ENCODE peak calls at places on chromosomes 3 and 15, in four cellular contexts. One of them, this sample, is unnamed.

GRCh38 chr3:14632445-14632930 is 19.1 kb upstream of the CCDC174 start:
- DNase-seq in K562: no peak
- DNase-seq in GM12878: no peak
- DNase-seq in SK-N-SH: no peak
- DNase-seq in this sample: no peak

GRCh38 chr3:123658118-123658859 is 73.4 kb upstream of the HACD2 start:
- DNase-seq in GM12878: no peak
- DNase-seq in SK-N-SH: no peak
- DNase-seq in K562: no peak
- DNase-seq in this sample: no peak

GRCh38 chr3:83946045-83946444 is 1012.7 kb upstream of the CADM2 start:
- DNase-seq in GM12878: no peak
- DNase-seq in K562: no peak
- DNase-seq in SK-N-SH: no peak
- DNase-seq in this sample: no peak

GRCh38 chr3:157301755-157302154 is 134.9 kb upstream of the PTX3 start:
- DNase-seq in SK-N-SH: no peak
- DNase-seq in GM12878: no peak
- DNase-seq in K562: no peak
- DNase-seq in this sample: no peak

GRCh38 chr3:101950510-101950909 is 101.2 kb downstream of the NFKBIZ start:
- DNase-seq in SK-N-SH: no peak
- DNase-seq in GM12878: peak
- DNase-seq in K562: no peak
- DNase-seq in this sample: no peak

GRCh38 chr15:78950906-78951840 is 6.3 kb upstream of the CTSH start:
- DNase-seq in SK-N-SH: no peak
- DNase-seq in GM12878: no peak
- DNase-seq in K562: no peak
- DNase-seq in this sample: no peak

GRCh38 chr3:43785551-43785950 is 94.8 kb downstream of the ABHD5 start:
- DNase-seq in K562: no peak
- DNase-seq in SK-N-SH: no peak
- DNase-seq in GM12878: no peak
- DNase-seq in this sample: no peak

GRCh38 chr3:197487911-197488391 is 67.8 kb downstream of the BDH1 start:
- DNase-seq in GM12878: no peak
- DNase-seq in SK-N-SH: no peak
- DNase-seq in K562: no peak
- DNase-seq in this sample: no peak

GRCh38 chr3:117622130-117622841 is 912.7 kb downstream of the TUSC7 start:
- DNase-seq in SK-N-SH: no peak
- DNase-seq in K562: no peak
- DNase-seq in GM12878: no peak
- DNase-seq in this sample: no peak

GRCh38 chr3:78927787-78928186 is 840.0 kb downstream of the ROBO1 start:
- DNase-seq in SK-N-SH: no peak
- DNase-seq in K562: no peak
- DNase-seq in GM12878: no peak
- DNase-seq in this sample: no peak

GRCh38 chr3:185744997-185745843 is 79.6 kb downstream of the IGF2BP2 start:
- DNase-seq in GM12878: peak
- DNase-seq in SK-N-SH: no peak
- DNase-seq in K562: no peak
- DNase-seq in this sample: no peak

GRCh38 chr3:71859128-71859519 is 74.2 kb upstream of the PROK2 start:
- DNase-seq in GM12878: no peak
- DNase-seq in K562: peak
- DNase-seq in SK-N-SH: peak
- DNase-seq in this sample: peak

GRCh38 chr3:23666818-23667217 is 138.9 kb upstream of the UBE2E1 start:
- DNase-seq in K562: no peak
- DNase-seq in GM12878: no peak
- DNase-seq in SK-N-SH: no peak
- DNase-seq in this sample: no peak

GRCh38 chr3:107432646-107433045 is 55.4 kb downstream of the CCDC54 start:
- DNase-seq in GM12878: no peak
- DNase-seq in SK-N-SH: peak
- DNase-seq in K562: no peak
- DNase-seq in this sample: no peak

GRCh38 chr3:4340411-4341335 is 37.5 kb downstream of the SETMAR start:
- DNase-seq in GM12878: no peak
- DNase-seq in SK-N-SH: no peak
- DNase-seq in K562: peak
- DNase-seq in this sample: no peak

GRCh38 chr3:484302-484701 is 287.7 kb downstream of the CHL1 start:
- DNase-seq in K562: no peak
- DNase-seq in GM12878: no peak
- DNase-seq in SK-N-SH: no peak
- DNase-seq in this sample: no peak

GRCh38 chr3:115836944-115837343 is 213.6 kb downstream of the GAP43 start:
- DNase-seq in SK-N-SH: peak
- DNase-seq in GM12878: no peak
- DNase-seq in K562: peak
- DNase-seq in this sample: peak

GRCh38 chr3:127628788-127629456 is at the start of gene PODXL2:
- DNase-seq in K562: peak
- DNase-seq in SK-N-SH: peak
- DNase-seq in GM12878: no peak
- DNase-seq in this sample: peak

GRCh38 chr3:24968076-24968475 is 460.0 kb upstream of the RARB start:
- DNase-seq in SK-N-SH: no peak
- DNase-seq in K562: no peak
- DNase-seq in GM12878: no peak
- DNase-seq in this sample: no peak

GRCh38 chr15:67196222-67196621 is 58.2 kb downstream of the AAGAB start:
- DNase-seq in SK-N-SH: no peak
- DNase-seq in GM12878: no peak
- DNase-seq in K562: no peak
- DNase-seq in this sample: no peak

GRCh38 chr15:67195305-67195704 is 59.2 kb downstream of the AAGAB start:
- DNase-seq in SK-N-SH: no peak
- DNase-seq in GM12878: no peak
- DNase-seq in K562: peak
- DNase-seq in this sample: no peak

GRCh38 chr15:67198157-67198754 is 56.2 kb downstream of the AAGAB start:
- DNase-seq in K562: no peak
- DNase-seq in GM12878: peak
- DNase-seq in SK-N-SH: no peak
- DNase-seq in this sample: no peak

GRCh38 chr15:67197364-67197695 is 57.1 kb downstream of the AAGAB start:
- DNase-seq in K562: no peak
- DNase-seq in SK-N-SH: no peak
- DNase-seq in GM12878: no peak
- DNase-seq in this sample: no peak

GRCh38 chr15:67196672-67197363 is 57.6 kb downstream of the AAGAB start:
- DNase-seq in K562: peak
- DNase-seq in SK-N-SH: no peak
- DNase-seq in GM12878: no peak
- DNase-seq in this sample: no peak
- TF ChIP-seq ZBTB33 in K562: no peak
- TF ChIP-seq ZBTB33 in SK-N-SH: no peak
- TF ChIP-seq ZBTB33 in GM12878: no peak
- TF ChIP-seq ZBTB33 in this sample: no peak

DNA sequence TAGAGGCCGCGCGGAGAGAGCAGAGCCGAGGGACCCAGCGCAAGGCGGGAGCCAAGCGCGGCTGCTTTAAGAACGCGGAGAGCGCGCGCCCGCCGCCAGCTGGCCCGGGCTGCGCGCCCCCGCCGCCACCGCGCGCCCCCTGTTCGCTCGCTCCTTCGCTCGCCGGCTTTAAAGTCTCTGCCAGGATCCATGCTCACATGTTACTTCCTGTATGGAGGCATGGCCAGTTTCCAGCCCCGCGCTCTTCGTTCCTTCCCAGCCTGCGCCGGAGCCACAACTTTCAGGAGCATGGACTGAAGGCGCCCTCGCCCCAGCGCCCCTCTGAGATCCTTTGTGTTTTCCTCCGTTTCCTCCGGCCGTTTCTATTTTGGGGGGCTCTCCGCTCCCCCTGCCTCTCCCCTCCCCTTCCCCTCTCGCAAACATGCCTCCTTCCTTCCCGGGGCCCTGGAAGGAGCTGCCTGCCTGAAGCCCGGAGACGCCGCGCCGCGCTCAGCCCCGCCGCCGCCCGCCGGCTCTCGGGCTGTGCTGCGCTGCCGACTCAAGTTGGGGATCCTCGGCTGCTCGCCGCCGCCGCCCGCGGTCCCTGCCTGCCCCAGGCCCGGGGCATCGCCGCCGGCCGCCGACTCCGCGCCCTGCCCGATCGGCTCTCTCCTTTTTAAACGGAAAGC is at the start of gene PTPRG:
- DNase-seq in GM12878: no peak
- DNase-seq in SK-N-SH: peak
- DNase-seq in K562: no peak
- DNase-seq in this sample: peak
- TF ChIP-seq REST in GM12878: no peak
- TF ChIP-seq REST in SK-N-SH: peak
- TF ChIP-seq REST in K562: no peak
- TF ChIP-seq REST in this sample: no peak

DNA sequence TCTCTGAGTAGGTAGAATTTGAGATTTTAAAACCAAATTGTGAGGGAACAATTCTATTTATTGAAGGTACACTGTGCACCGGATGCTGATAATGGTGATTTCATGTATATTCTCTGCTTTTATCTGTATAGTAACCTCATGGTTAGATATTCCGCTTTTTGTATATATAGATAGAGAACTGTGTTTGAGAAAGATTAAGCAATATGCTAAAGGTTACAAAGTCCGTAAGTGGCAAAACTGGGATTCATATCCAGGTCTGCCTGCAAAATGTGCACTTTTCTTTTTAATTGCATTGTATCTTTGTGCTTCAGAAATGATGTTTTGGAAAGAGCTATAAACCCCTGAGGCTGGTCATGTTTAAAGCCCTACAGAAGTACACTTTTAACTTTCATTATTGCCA is 635.4 kb upstream of the NECTIN3 start:
- DNase-seq in K562: no peak
- DNase-seq in GM12878: no peak
- DNase-seq in SK-N-SH: no peak
- DNase-seq in this sample: no peak
- TF ChIP-seq ZBTB33 in K562: no peak
- TF ChIP-seq ZBTB33 in GM12878: no peak
- TF ChIP-seq ZBTB33 in SK-N-SH: no peak
- TF ChIP-seq ZBTB33 in this sample: no peak

DNA sequence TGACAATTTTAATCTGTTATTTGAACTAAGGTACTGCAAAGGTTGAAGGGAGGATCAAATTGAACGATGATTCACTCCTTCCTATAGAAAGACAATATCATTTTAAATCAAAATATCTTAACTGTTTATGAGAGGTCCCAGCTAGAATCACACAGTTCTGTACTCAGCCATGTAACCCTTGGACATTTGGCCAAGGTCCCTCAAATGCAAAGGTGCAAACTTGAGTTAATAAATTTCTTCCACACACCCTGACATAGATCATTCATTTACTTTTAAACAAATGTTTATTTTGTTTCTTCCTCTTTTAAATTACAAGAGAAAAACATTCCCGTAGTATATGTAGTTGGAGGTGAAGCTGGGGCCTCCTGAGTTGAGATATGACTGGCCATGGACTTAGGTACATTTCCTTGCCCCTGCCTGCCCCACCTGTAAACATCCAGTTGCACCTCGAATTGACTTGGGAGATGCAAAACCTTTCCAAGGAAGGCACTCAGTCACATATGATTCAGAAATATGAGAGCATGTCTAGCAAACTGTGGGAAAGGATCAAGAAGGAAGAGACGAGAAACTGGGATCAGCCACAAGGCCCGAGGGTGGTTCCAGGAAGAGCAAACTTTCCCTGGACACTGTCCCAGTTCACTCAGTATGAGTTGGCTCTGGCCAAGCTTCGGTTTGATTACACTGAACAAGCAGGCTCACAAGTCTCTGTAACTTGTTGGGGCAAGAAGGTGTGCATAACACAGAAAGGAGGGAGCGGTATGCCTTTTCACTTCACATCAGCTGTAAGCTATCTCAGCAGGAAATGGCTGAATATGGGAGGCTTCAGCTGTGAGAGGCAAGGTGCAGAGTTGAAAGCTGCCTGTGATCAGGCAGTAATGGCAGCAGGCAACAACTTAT is 6.7 kb downstream of the TNFSF10 start:
- DNase-seq in K562: no peak
- DNase-seq in SK-N-SH: no peak
- DNase-seq in GM12878: no peak
- DNase-seq in this sample: no peak
- TF ChIP-seq REST in K562: no peak
- TF ChIP-seq REST in SK-N-SH: no peak
- TF ChIP-seq REST in GM12878: no peak
- TF ChIP-seq REST in this sample: no peak

DNA sequence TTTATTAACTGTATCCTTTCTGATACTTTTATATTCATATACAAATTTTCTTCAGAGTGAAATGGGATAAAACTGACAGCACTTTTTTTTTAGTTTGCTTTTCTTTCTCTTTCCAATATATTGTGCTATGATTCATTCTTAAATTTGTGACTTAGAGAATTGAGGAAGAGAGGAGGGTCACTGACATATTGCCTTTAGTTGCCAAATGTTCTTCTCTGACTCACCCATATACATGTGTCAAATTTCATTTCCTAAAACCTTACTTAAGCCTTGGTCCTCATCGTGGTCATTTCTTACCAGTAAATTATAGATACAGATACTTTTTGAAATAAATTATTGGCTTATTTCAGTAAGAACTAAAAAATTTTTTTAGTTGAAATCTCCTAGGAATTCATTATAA is 53.9 kb downstream of the CLASP2 start:
- DNase-seq in GM12878: no peak
- DNase-seq in SK-N-SH: no peak
- DNase-seq in K562: no peak
- DNase-seq in this sample: no peak
- TF ChIP-seq ZBTB33 in GM12878: no peak
- TF ChIP-seq ZBTB33 in SK-N-SH: no peak
- TF ChIP-seq ZBTB33 in K562: no peak
- TF ChIP-seq ZBTB33 in this sample: no peak

GRCh38 chr15:50222181-50222580 is 40.2 kb downstream of the SLC27A2 start:
- DNase-seq in K562: no peak
- DNase-seq in GM12878: no peak
- DNase-seq in SK-N-SH: no peak
- DNase-seq in this sample: no peak

GRCh38 chr15:50227076-50227475 is 38.5 kb downstream of the HDC start:
- DNase-seq in GM12878: no peak
- DNase-seq in K562: no peak
- DNase-seq in SK-N-SH: no peak
- DNase-seq in this sample: no peak

GRCh38 chr15:50225897-50226296 is 39.6 kb downstream of the HDC start:
- DNase-seq in GM12878: no peak
- DNase-seq in SK-N-SH: no peak
- DNase-seq in K562: no peak
- DNase-seq in this sample: no peak

GRCh38 chr15:50225057-50225456 is 40.5 kb downstream of the HDC start:
- DNase-seq in GM12878: no peak
- DNase-seq in SK-N-SH: no peak
- DNase-seq in K562: no peak
- DNase-seq in this sample: no peak

DNA sequence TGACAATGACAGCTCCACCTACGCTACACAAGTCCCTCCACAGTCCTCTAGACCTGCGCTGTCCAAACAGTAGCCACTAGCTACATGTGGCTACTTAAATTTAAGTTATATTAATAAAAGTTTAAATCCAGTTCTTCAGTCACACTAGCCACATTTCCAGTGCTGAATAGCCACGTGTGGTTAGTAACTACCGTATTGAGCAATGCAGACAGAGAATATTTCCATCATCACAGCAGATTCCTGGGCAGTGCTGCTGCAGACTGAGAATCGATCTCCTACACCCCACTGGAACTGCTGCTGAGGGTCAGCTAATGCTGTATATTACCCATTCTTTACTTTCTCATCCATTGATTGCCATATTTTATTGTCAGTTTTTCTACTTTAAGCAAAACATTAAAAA is 40.9 kb downstream of the HDC start:
- DNase-seq in SK-N-SH: no peak
- DNase-seq in K562: no peak
- DNase-seq in GM12878: no peak
- DNase-seq in this sample: no peak
- TF ChIP-seq REST in SK-N-SH: no peak
- TF ChIP-seq REST in K562: no peak
- TF ChIP-seq REST in GM12878: no peak
- TF ChIP-seq REST in this sample: no peak

This sample was measured in HCT116.